ENCODE peak calls at places on chromosome 12, in nine cellular contexts. Y is BE2C, A is thoracic aorta, C is GM06990, J is Peyer's patch, O is fibroblast of lung, M is tibial artery, U is bronchial epithelial cell, H is heart right ventricle. F is an unnamed sample. For H3K27me3 and H3K36me3, the result is how much of the 10 kb centered on the place peaks cover.

GRCh38 chr12:3098436-3098835 is 21.3 kb downstream of the TSPAN9 start:
- DNase-seq in M (no peak), J (no peak), C (no peak), U (no peak), H (no peak), A (no peak), O (no peak), Y (no peak), F (no peak)

GRCh38 chr12:108816652-108817335 is 40.6 kb downstream of the SSH1 start:
- DNase-seq in M (no peak), Y (no peak), O (no peak), U (no peak), H (no peak), C (no peak), J (no peak), A (no peak), F (no peak)

GRCh38 chr12:64058541-64059321 is 163.4 kb downstream of the KICS2 start:
- DNase-seq in J (no peak), Y (no peak), M (no peak), O (no peak), A (no peak), H (no peak), C (no peak), U (no peak), F (no peak)

GRCh38 chr12:88305491-88305890 is 163.4 kb downstream of the TMTC3 start:
- DNase-seq in C (no peak), U (peak), H (no peak), A (no peak), O (peak), J (no peak), Y (no peak), M (no peak), F (no peak)

GRCh38 chr12:92717202-92717601 is 14.4 kb downstream of the PLEKHG7 start:
- DNase-seq in U (peak), M (no peak), A (no peak), J (no peak), H (no peak), Y (no peak), O (peak), C (no peak), F (no peak)

GRCh38 chr12:126547905-126548304 is 1482.7 kb downstream of the AACS start:
- DNase-seq in Y (no peak), U (no peak), O (peak), J (no peak), H (no peak), C (no peak), M (no peak), A (no peak), F (no peak)

GRCh38 chr12:50057000-50057841 is at the start of gene ASIC1:
- DNase-seq in O (peak), U (peak), M (peak), C (peak), H (peak), J (peak), Y (peak), A (no peak), F (peak)

GRCh38 chr12:117362391-117362790 is 965 bp upstream of the NOS1 start:
- DNase-seq in M (no peak), U (no peak), A (no peak), J (no peak), O (no peak), C (no peak), Y (no peak), H (no peak), F (no peak)

GRCh38 chr12:116184766-116185165 is 92.7 kb downstream of the MED13L start:
- DNase-seq in J (no peak), A (no peak), C (no peak), M (no peak), H (no peak), U (no peak), Y (no peak), O (no peak), F (no peak)

GRCh38 chr12:106519587-106519986 is 63.2 kb upstream of the RFX4 start:
- DNase-seq in A (no peak), Y (peak), C (no peak), U (no peak), H (no peak), O (peak), M (no peak), J (no peak), F (no peak)

GRCh38 chr12:50174971-50175715 is 8.0 kb upstream of the CERS5 start:
- DNase-seq in C (no peak), H (peak), J (no peak), A (no peak), M (no peak), U (peak), Y (peak), O (peak), F (no peak)

GRCh38 chr12:66152732-66153131 is 17.1 kb downstream of the TMBIM4 start:
- DNase-seq in C (no peak), H (no peak), O (peak), U (peak), M (no peak), A (no peak), Y (no peak), J (no peak), F (no peak)

GRCh38 chr12:25347716-25348261 is 97.1 kb upstream of the KRAS start:
- DNase-seq in J (no peak), O (peak), U (peak), H (no peak), A (no peak), C (no peak), M (no peak), Y (no peak), F (no peak)

GRCh38 chr12:75478395-75478794 is 2.2 kb upstream of the GLIPR1 start:
- DNase-seq in Y (no peak), M (no peak), H (no peak), J (no peak), U (peak), O (peak), A (no peak), C (no peak), F (no peak)

GRCh38 chr12:51752490-51752889 is 96.0 kb downstream of the FIGNL2 start:
- DNase-seq in M (peak), O (peak), J (no peak), C (no peak), Y (peak), H (peak), U (peak), A (peak), F (peak)

GRCh38 chr12:93912086-93912733 is 235.0 kb downstream of the CRADD start:
- DNase-seq in U (peak), C (no peak), A (no peak), M (no peak), J (no peak), H (no peak), Y (no peak), O (peak), F (no peak)

GRCh38 chr12:8722286-8722685 is 24.5 kb downstream of the RIMKLB start:
- DNase-seq in Y (no peak), M (no peak), A (no peak), C (no peak), O (no peak), U (no peak), H (no peak), J (no peak), F (no peak)

GRCh38 chr12:5437122-5437521 is 5.2 kb downstream of the NTF3 start:
- DNase-seq in Y (no peak), C (no peak), A (no peak), H (peak), O (no peak), M (no peak), J (no peak), U (no peak), F (peak)

GRCh38 chr12:57586128-57586527 is 4.9 kb upstream of the PIP4K2C start:
- DNase-seq in H (no peak), M (no peak), C (no peak), O (no peak), Y (no peak), U (no peak), J (no peak), A (no peak), F (no peak)

GRCh38 chr12:75389061-75389460 is 1.8 kb upstream of the GLIPR1L2 start:
- DNase-seq in H (no peak), Y (no peak), A (no peak), M (no peak), J (no peak), C (no peak), O (peak), U (peak), F (no peak)

GRCh38 chr12:1305063-1305434 is 289.3 kb downstream of the FBXL14 start:
- DNase-seq in H (no peak), U (no peak), C (no peak), A (no peak), M (no peak), J (no peak), O (no peak), Y (no peak), F (peak)

DNA sequence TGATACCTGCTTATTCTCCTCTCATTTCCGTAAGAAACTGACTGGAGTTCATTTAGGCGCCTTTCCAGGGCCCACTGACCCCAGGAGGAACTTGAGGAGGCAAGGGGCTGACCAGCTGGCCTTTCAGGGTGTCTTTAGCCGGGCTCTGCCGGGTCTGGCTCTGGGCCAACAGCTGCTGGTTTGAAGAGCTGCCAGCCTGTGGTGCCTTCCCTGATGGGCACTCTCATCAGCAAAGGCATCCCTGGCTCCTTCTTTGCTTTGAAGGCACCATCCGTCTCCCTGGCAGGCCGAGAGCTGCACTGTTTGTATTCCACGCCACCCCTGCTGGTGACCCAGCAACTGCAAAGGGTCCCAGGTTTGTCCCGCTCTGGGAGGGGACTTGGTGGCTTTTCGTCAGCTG is 42.0 kb downstream of the IQSEC3 start:
- DNase-seq in A (no peak), Y (peak), U (no peak), O (no peak), C (no peak), M (no peak), J (no peak), H (peak), F (no peak)
- H3K27me3 ChIP-seq in A (under half), Y (under half), U (under half), O (under half), C (under half), M (under half), J (under half), H (under half), F (under half)

GRCh38 chr12:68162374-68162773 is 2.8 kb upstream of the IFNG start:
- DNase-seq in A (no peak), H (no peak), O (peak), C (no peak), Y (no peak), M (no peak), J (no peak), U (no peak), F (no peak)

GRCh38 chr12:68154768-68155167 is 4.8 kb downstream of the IFNG start:
- DNase-seq in J (no peak), M (no peak), Y (no peak), A (no peak), H (no peak), U (no peak), O (no peak), C (no peak), F (no peak)

GRCh38 chr12:68157295-68157871 is 2.2 kb downstream of the IFNG start:
- DNase-seq in J (no peak), C (no peak), A (no peak), O (no peak), Y (no peak), M (no peak), H (no peak), U (peak), F (no peak)

GRCh38 chr12:68159681-68160304 is at the start of gene IFNG:
- DNase-seq in C (peak), H (no peak), M (no peak), Y (no peak), A (no peak), J (no peak), O (no peak), U (no peak), F (no peak)

GRCh38 chr12:68158427-68158826 is 1.1 kb downstream of the IFNG start:
- DNase-seq in U (peak), C (no peak), M (no peak), J (no peak), A (no peak), O (no peak), H (no peak), Y (no peak), F (no peak)
- TF ChIP-seq CTCF in U (peak), C (peak), M (no peak), J (no peak), A (no peak), O (peak), H (no peak), Y (peak), F (peak)

GRCh38 chr12:48937170-48937569 is 11.9 kb upstream of the FKBP11 start:
- DNase-seq in C (no peak), O (no peak), A (no peak), M (no peak), H (no peak), U (no peak), Y (peak), J (no peak), F (no peak)
- H3K36me3 ChIP-seq in C (under half), O (under half), A (half or more), M (under half), H (half or more), U (under half), Y (half or more), J (half or more), F (half or more)

GRCh38 chr12:54051081-54051912 is 2.3 kb upstream of the HOXC4 start:
- DNase-seq in Y (no peak), C (no peak), O (no peak), A (no peak), U (peak), J (no peak), M (no peak), H (no peak), F (no peak)
- H3K27me3 ChIP-seq in Y (under half), C (under half), O (under half), A (under half), U (half or more), J (under half), M (under half), H (half or more), F (half or more)

DNA sequence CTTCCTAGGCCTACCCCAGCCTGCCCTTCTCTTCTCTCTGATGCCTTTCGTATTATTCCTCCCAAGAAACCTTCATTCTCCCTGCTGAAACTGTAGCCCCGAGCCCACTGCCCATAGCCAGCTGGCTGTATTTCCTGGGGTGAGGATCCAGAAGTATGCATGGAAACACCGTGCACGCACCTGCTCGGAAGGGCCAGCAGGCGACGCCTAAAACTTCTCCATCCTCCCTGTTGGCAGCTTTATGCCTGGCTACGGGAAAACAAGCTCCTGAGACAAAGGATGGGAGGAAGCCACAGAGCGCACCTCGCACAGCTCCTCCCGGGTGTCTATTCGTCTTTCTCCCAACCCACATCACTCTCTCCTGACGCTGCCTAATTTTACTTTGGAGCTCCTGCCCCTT is 69.0 kb upstream of the CAPRIN2 start:
- DNase-seq in J (no peak), O (no peak), A (no peak), C (no peak), H (no peak), M (no peak), U (no peak), Y (no peak), F (no peak)
- TF ChIP-seq CTCF in J (no peak), O (no peak), A (no peak), C (no peak), H (no peak), M (no peak), U (no peak), Y (no peak), F (no peak)